ENCODE peak calls at places on chromosomes 6 and 20, in four cellular contexts. A is tibial nerve; E is WTC11; B is CD8-positive, alpha-beta T cell. K is an unnamed sample.

GRCh38 chr20:33787253-33787891 is 23.8 kb upstream of the CHMP4B start:
- DNase-seq in B (no peak), E (no peak), A (no peak), K (no peak)

GRCh38 chr6:4637691-4638433 is 138.3 kb upstream of the CDYL start:
- DNase-seq in B (no peak), A (no peak), E (no peak), K (no peak)

GRCh38 chr6:167827588-167828324 is 1.0 kb downstream of the AFDN start:
- DNase-seq in E (peak), B (no peak), A (no peak), K (no peak)

GRCh38 chr20:64003970-64004725 is 23.2 kb downstream of the PRPF6 start:
- DNase-seq in B (no peak), A (no peak), E (no peak), K (no peak)

GRCh38 chr20:18904624-18905023 is 91.0 kb downstream of the SCP2D1 start:
- DNase-seq in A (no peak), E (peak), B (no peak), K (no peak)

GRCh38 chr6:52728394-52728793 is 34.9 kb downstream of the GSTA2 start:
- DNase-seq in E (no peak), A (no peak), B (no peak), K (no peak)

GRCh38 chr6:524803-525202 is 132.1 kb downstream of the HUS1B start:
- DNase-seq in A (no peak), E (peak), B (peak), K (no peak)

GRCh38 chr6:37272834-37273566 is 15.1 kb upstream of the TMEM217 start:
- DNase-seq in A (no peak), B (no peak), E (no peak), K (no peak)

GRCh38 chr6:78909391-78909790 is 42.0 kb downstream of the IRAK1BP1 start:
- DNase-seq in A (no peak), E (no peak), B (no peak), K (no peak)

GRCh38 chr20:43938932-43939761 is 24.5 kb downstream of the TOX2 start:
- DNase-seq in E (no peak), A (peak), B (no peak), K (no peak)

GRCh38 chr6:43933111-43933885 is 163.3 kb downstream of the VEGFA start:
- DNase-seq in E (no peak), A (no peak), B (no peak), K (no peak)

GRCh38 chr6:129251669-129252376 is 368.9 kb downstream of the LAMA2 start:
- DNase-seq in E (peak), B (no peak), A (no peak), K (no peak)

GRCh38 chr20:10716855-10717254 is 43.1 kb upstream of the JAG1 start:
- DNase-seq in B (no peak), E (no peak), A (no peak), K (no peak)

GRCh38 chr6:149293244-149293643 is 24.3 kb upstream of the TAB2 start:
- DNase-seq in B (no peak), E (no peak), A (no peak), K (no peak)

GRCh38 chr6:16999486-17000436 is 102.1 kb upstream of the STMND1 start:
- DNase-seq in B (no peak), E (no peak), A (no peak), K (no peak)

GRCh38 chr6:87860902-87861301 is 158.9 kb upstream of the AKIRIN2 start:
- DNase-seq in B (no peak), E (no peak), A (no peak), K (no peak)

GRCh38 chr6:28977351-28978136 is 27.6 kb downstream of the ZNF311 start:
- DNase-seq in E (peak), B (no peak), A (no peak), K (no peak)

GRCh38 chr6:129525055-129525454 is 184.9 kb downstream of the ARHGAP18 start:
- DNase-seq in A (no peak), E (no peak), B (no peak), K (no peak)

GRCh38 chr6:30646450-30647038 is 389 bp upstream of the C6orf136 start:
- DNase-seq in B (no peak), A (peak), E (peak), K (peak)

GRCh38 chr6:30450908-30451818 is 38.1 kb upstream of the HLA-E start:
- DNase-seq in B (peak), A (no peak), E (peak), K (peak)

GRCh38 chr6:44276667-44277640 is 6.7 kb downstream of the TMEM151B start:
- DNase-seq in E (no peak), A (no peak), B (no peak), K (no peak)

GRCh38 chr20:44643596-44644383 is 7.7 kb downstream of the ADA start:
- DNase-seq in B (peak), E (peak), A (no peak), K (peak)

GRCh38 chr20:17648306-17648646 is 33.8 kb downstream of the RRBP1 start:
- DNase-seq in E (no peak), A (no peak), B (no peak), K (no peak)

GRCh38 chr6:143545976-143546547 is 34.5 kb upstream of the FUCA2 start:
- DNase-seq in B (no peak), A (no peak), E (no peak), K (no peak)

GRCh38 chr6:141077355-141078333 is 1055.1 kb upstream of the GJE1 start:
- DNase-seq in A (no peak), E (peak), B (no peak), K (no peak)

GRCh38 chr6:108796875-108797274 is 51.3 kb upstream of the ARMC2 start:
- DNase-seq in A (no peak), E (no peak), B (no peak), K (no peak)

DNA sequence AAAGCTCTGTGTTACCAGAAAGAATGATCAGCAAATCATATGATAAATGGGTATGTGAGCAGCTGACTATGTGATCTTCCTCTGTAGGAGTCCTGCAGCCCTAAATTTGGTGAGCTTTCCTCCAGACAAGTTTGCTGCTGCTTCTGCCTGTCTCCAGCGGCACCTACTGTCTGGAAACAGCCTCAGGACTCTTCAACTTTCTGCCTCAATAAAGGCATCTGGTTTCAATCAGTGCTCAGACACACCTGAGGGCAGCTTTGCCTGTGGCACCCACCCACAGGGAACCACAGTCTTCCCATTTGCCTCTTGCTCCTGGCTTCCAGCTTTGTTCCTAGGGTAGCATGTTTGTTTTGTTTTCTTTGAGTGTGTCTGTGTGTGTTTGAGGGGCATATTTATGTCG is 727.9 kb upstream of the MAN1A1 start:
- DNase-seq in E (peak), B (no peak), A (no peak), K (no peak)
- TF ChIP-seq CTCF in E (no peak), B (no peak), A (no peak), K (no peak)

DNA sequence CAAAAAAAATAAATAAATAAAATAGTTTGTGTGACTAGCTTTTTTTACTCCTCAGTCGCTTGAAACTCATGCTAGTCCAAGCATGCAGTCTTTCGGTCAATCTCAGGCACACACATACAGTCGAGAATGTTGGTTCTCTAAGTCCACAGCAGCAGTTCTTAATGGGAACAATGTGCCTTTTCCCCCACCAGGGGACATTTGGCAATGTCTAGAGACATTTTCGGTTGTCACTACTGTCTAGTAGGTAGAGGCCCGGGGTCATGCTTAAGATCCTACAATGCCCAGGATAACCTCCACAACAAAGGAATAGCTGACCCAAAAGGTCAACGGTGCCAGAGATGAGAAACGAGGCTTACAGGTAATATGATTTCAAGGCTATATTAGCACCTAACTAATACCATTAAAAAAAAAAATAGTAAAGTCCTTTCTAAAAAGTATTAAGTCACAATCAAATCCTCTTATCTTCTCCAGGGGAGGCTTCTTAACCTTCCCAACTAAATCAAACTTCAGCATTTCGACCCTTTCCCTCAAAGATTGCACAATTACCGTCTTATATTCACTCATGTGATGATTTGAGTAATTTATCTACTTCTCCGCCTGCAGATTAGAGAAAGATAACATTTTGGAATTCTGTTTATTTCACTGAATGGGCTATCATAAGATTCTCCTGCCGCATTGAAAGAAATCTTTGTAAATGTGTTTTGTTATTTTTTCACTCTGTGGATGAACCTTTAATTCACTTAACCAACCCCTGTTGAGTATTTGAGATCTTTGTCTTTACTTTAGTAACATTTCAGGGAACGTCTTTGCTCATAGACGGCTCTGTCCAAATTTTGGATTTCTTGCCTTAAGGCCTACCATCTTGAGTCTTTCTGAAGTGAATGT is 8.1 kb upstream of the SALL4 start:
- DNase-seq in A (no peak), B (no peak), E (no peak), K (no peak)
- TF ChIP-seq CTCF in A (no peak), B (no peak), E (peak), K (no peak)

GRCh38 chr6:125884656-125885055 is 71.9 kb upstream of the HINT3 start:
- DNase-seq in E (no peak), A (no peak), B (no peak), K (no peak)

GRCh38 chr6:125887372-125887771 is 69.2 kb upstream of the HINT3 start:
- DNase-seq in B (no peak), E (no peak), A (no peak), K (no peak)

GRCh38 chr6:125886914-125887313 is 69.7 kb upstream of the HINT3 start:
- DNase-seq in B (no peak), E (no peak), A (no peak), K (no peak)

DNA sequence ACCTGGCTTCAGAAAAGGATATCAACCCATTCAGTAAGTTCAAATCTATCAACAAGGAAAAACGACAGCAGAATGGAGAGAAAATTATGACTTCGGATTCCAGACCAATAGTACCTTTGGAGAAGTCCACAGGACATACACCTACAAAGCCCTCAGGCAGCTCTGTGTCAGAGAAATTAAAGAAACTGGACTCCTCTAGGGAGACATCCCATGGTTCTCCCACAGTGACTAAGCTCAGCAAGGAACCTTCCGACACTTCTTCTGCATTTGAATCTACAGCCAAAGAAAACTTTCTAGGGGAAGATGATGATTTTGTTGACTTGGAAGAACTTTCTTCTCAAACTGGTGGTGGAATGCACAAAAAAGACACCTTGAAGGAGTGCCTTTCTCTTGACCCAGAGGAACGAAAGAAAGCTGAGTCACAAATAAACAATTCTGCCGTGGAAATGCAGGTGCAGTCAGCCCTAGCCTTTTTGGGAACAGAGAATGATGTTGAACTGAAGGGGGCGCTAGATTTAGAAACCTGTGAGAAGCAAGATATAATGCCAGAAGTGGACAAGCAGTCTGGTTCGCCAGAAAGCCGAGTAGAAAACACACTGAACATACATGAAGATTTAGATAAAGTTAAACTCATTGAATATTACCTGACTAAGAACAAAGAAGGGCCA is 67.4 kb upstream of the HINT3 start:
- DNase-seq in A (no peak), B (no peak), E (peak), K (no peak)
- TF ChIP-seq CTCF in A (no peak), B (peak), E (peak), K (peak)

DNA sequence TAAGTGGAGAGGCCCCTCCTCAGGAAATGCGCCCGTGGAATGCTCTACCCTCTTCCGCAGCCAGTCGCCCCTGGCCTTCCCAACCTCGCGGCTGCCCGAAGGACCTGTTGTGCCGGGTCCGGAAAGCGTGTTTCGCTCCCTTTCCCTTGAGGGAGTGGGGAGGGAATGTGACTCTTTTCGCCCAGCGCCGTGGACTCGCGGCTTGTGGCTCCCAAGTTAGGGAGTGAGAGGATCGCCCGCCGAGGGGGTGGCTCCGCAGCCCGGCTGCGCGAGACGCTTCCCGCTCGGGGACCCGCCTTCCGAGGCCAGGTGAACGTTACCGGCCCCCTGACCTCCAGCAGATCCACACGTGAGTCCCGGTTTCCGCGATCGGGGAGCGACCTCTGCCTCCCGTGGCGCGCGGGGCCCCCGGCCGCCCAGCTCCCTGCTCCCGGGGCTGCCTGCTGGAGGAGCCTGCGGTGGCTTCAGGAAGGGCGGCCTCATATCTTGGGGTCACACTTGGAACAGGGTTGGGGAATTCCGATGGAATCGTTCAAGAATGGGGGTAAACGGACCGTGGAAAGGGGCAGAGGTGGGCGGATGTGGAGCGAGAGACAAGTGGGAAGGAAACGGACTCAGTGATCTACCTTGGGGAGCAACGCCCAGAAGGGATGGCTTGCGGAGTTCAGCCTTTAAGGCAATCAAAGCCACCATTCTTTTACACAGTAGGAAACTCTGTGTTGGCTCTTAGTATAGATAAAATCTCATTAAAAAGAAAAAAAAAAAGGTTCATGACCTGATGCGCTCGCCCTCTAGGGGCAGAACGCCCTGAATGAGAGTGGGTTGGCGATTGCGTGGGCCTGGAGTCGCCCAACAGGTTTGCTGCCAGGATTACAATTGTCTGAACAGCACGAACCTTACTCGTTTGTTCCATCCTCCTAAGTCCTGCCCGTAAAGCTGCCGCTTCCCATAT is 887 bp downstream of the TPD52L1 start:
- DNase-seq in B (no peak), E (peak), A (no peak), K (no peak)
- TF ChIP-seq CTCF in B (no peak), E (no peak), A (no peak), K (peak)

GRCh38 chr6:63272397-63272796 is 47.4 kb downstream of the LGSN start:
- DNase-seq in E (no peak), B (no peak), A (no peak), K (no peak)
- TF ChIP-seq CTCF in E (peak), B (no peak), A (no peak), K (no peak)

GRCh38 chr20:59985864-59986263 is 27.6 kb downstream of the CDH26 start:
- DNase-seq in E (no peak), A (no peak), B (no peak), K (no peak)
- TF ChIP-seq CTCF in E (no peak), A (no peak), B (no peak), K (peak)

GRCh38 chr20:25000268-25000801 is 7.8 kb upstream of the APMAP start:
- DNase-seq in E (no peak), A (peak), B (no peak), K (no peak)
- TF ChIP-seq CTCF in E (no peak), A (peak), B (no peak), K (no peak)

GRCh38 chr20:62549499-62550086 is 73.8 kb upstream of the GATA5 start:
- DNase-seq in A (no peak), B (no peak), E (peak), K (no peak)
- TF ChIP-seq CTCF in A (no peak), B (no peak), E (no peak), K (no peak)

GRCh38 chr6:154732538-154732823 is 735 bp upstream of the SCAF8 start:
- DNase-seq in E (peak), A (no peak), B (no peak), K (no peak)

GRCh38 chr6:154733610-154734379 is 579 bp downstream of the SCAF8 start:
- DNase-seq in A (peak), E (peak), B (peak), K (peak)

GRCh38 chr6:154736613-154737259 is 3.5 kb downstream of the SCAF8 start:
- DNase-seq in E (no peak), B (no peak), A (no peak), K (no peak)

GRCh38 chr6:154731296-154732218 is 1.7 kb upstream of the SCAF8 start:
- DNase-seq in E (no peak), A (no peak), B (no peak), K (no peak)

DNA sequence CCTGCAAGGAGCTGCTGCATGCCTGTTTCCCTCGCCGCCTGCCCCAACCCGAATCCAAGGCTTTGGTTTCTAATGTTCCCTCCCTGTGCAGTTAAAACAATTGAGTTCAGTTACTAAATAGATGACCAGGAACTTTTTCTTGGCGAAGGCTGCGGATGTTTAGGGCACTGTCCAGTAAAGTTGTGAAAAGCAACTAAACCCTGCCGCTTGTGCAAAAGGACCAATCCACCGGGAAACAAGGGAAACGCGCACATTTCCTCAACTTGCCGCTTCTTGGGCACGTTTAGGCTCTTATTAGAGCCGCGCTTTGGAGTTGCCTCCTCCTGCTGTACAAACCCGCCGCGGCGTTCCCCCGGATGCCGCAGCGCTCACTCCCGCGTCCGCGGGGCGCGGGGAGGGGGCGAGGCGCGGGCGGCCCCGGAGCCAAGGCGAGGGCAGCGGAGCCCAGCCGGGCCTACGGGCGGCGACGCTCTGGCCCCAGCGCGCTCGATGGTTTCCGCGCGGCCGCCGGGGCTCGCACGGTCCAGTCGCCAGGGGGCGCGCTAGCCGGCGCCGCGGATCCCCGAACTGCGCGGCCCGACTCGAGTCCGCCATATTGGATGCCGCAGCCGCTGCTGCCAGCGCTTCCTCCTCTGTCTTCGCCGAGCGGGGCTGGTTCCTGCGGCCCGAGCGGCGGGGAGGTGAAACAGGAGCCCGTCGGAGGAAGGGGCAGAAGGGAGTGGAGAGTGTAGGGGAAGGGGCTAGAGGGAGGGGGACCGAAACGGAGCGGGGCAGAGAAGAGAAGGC is at the start of gene SCAF8:
- DNase-seq in A (peak), B (peak), E (peak), K (peak)
- TF ChIP-seq CTCF in A (peak), B (peak), E (peak), K (peak)